ENCODE peak calls at places on chromosome 3, in eight cellular contexts. J is fibroblast of lung, F is SK-N-SH, Q is mesenchymal stem cell, V is adipocyte, K is HepG2, C is mesendoderm, P is colonic mucosa. M is an unnamed sample.

GRCh38 chr3:198079771-198080520 is 119.9 kb downstream of the LMLN start:
- DNase-seq in C (peak), Q (peak), F (no peak), V (peak), P (peak), K (no peak), J (peak), M (peak)

GRCh38 chr3:99351097-99351496 is 287.3 kb upstream of the COL8A1 start:
- DNase-seq in J (no peak), V (peak), F (no peak), K (no peak), P (no peak), C (no peak), Q (no peak), M (no peak)

GRCh38 chr3:76585794-76586392 is 454.0 kb upstream of the ROBO2 start:
- DNase-seq in V (peak), J (peak), Q (peak), K (peak), C (peak), F (peak), P (no peak), M (peak)

GRCh38 chr3:126655887-126656286 is 963 bp upstream of the TXNRD3 start:
- DNase-seq in K (no peak), P (no peak), F (no peak), C (no peak), V (no peak), Q (no peak), J (no peak), M (no peak)

GRCh38 chr3:113218679-113219040 is 7.3 kb downstream of the BOC start:
- DNase-seq in Q (no peak), C (no peak), F (no peak), V (no peak), J (no peak), K (no peak), P (no peak), M (no peak)

GRCh38 chr3:160941885-160942494 is 163.2 kb downstream of the B3GALNT1 start:
- DNase-seq in C (peak), K (peak), V (peak), Q (peak), F (peak), P (peak), J (peak), M (peak)

GRCh38 chr3:32175607-32176197 is 62.8 kb upstream of the CMTM8 start:
- DNase-seq in V (peak), C (peak), F (peak), J (peak), K (peak), Q (peak), P (peak), M (peak)

GRCh38 chr3:122111974-122112373 is 56.8 kb downstream of the CD86 start:
- DNase-seq in Q (no peak), C (no peak), V (no peak), P (no peak), J (no peak), K (no peak), F (no peak), M (no peak)

GRCh38 chr3:151428386-151428785 is 32.5 kb downstream of the IGSF10 start:
- DNase-seq in V (no peak), Q (no peak), C (no peak), P (no peak), K (no peak), F (no peak), J (no peak), M (no peak)

GRCh38 chr3:136818191-136818850 is 605 bp upstream of the SLC35G2 start:
- DNase-seq in K (peak), C (peak), P (no peak), J (peak), F (peak), V (peak), Q (peak), M (peak)

GRCh38 chr3:60081381-60082095 is 1031.7 kb upstream of the CFAP20DC start:
- DNase-seq in C (no peak), V (no peak), K (no peak), P (no peak), F (no peak), J (no peak), Q (no peak), M (no peak)

GRCh38 chr3:62051506-62051905 is 321.8 kb downstream of the FEZF2 start:
- DNase-seq in V (peak), P (peak), J (peak), K (peak), C (peak), F (peak), Q (no peak), M (peak)

GRCh38 chr3:158565076-158565475 is 5.9 kb upstream of the MLF1 start:
- DNase-seq in C (no peak), Q (no peak), J (no peak), F (no peak), V (no peak), K (no peak), P (no peak), M (no peak)
- H3K9ac ChIP-seq in C (no peak), Q (no peak), J (no peak), F (no peak), V (no peak), K (no peak), P (no peak), M (no peak)

DNA sequence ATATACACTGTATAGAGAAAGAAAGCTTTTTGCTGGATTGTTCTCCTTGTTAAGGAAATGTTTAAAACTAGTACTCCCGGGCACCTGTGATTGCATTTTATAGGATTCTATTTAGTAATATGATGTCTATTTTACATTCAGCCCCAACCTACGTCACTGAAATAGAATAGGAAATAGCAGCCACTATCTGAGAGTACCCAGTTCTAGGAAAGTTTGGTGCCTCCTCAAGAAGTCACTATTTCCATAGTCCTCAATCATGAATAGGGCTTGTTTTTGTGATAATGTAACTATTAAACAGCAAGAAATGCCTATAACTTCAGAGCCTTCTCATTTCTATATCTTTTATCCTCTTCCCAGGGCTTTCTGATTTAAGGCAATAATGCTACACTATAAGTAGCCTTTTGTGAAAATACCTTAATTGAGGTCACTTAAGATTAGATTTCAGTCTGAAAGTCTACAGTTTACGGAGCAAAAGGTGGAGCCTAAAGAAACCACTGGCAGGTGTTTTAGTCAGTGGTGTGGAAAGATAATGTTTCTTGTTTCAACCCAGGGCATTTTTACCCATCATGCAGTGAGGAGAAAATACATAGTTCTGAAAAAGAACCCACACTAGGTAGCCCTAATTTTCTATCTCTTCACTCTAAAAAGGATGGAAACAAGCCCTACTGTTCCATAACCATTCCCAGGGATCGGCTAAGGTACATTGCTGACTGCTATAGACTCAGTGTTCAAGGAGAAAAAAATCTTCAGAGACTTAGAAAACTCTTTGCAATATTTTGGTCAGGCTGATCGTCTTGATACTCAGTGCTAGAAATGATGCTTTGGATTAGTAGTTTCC is 38.7 kb downstream of the TIGIT start:
- DNase-seq in F (no peak), J (no peak), C (no peak), P (no peak), K (no peak), Q (no peak), V (no peak), M (no peak)
- H3K9ac ChIP-seq in F (no peak), J (no peak), C (no peak), P (no peak), K (no peak), Q (no peak), V (no peak), M (no peak)

GRCh38 chr3:177284383-177284881 is 87.2 kb upstream of the TBL1XR1 start:
- DNase-seq in F (no peak), K (peak), C (peak), V (peak), P (peak), J (peak), Q (peak), M (peak)
- H3K9ac ChIP-seq in F (no peak), K (peak), C (no peak), V (no peak), P (no peak), J (no peak), Q (no peak), M (no peak)

GRCh38 chr3:14412831-14413380 is 10.5 kb downstream of the SLC6A6 start:
- DNase-seq in J (no peak), Q (peak), C (peak), P (no peak), K (no peak), V (no peak), F (peak), M (peak)

GRCh38 chr3:14410501-14411165 is 8.2 kb downstream of the SLC6A6 start:
- DNase-seq in K (peak), F (no peak), P (no peak), V (peak), J (peak), Q (peak), C (peak), M (no peak)

GRCh38 chr3:14413381-14414071 is 11.1 kb downstream of the SLC6A6 start:
- DNase-seq in Q (peak), C (peak), K (no peak), J (peak), P (no peak), F (no peak), V (peak), M (no peak)

GRCh38 chr3:14411166-14411526 is 8.7 kb downstream of the SLC6A6 start:
- DNase-seq in J (no peak), V (no peak), F (no peak), Q (no peak), P (no peak), K (no peak), C (no peak), M (no peak)

GRCh38 chr3:14411988-14412387 is 9.6 kb downstream of the SLC6A6 start:
- DNase-seq in P (no peak), C (peak), K (no peak), V (no peak), F (no peak), Q (peak), J (no peak), M (peak)
- H3K9ac ChIP-seq in P (no peak), C (no peak), K (no peak), V (no peak), F (no peak), Q (no peak), J (no peak), M (no peak)

GRCh38 chr3:102038477-102039142 is 189.3 kb downstream of the NFKBIZ start:
- DNase-seq in C (no peak), J (no peak), F (no peak), Q (peak), P (no peak), K (no peak), V (peak), M (no peak)
- H3K9ac ChIP-seq in C (no peak), J (no peak), F (no peak), Q (no peak), P (no peak), K (no peak), V (no peak), M (no peak)

GRCh38 chr3:192881159-192881786 is 36.4 kb downstream of the MB21D2 start:
- DNase-seq in F (no peak), Q (no peak), C (no peak), V (no peak), J (no peak), P (no peak), K (no peak), M (no peak)

GRCh38 chr3:192875971-192876565 is 41.6 kb downstream of the MB21D2 start:
- DNase-seq in J (no peak), F (no peak), K (peak), Q (peak), C (no peak), V (peak), P (no peak), M (no peak)

GRCh38 chr3:192883512-192883911 is 34.1 kb downstream of the MB21D2 start:
- DNase-seq in J (no peak), F (no peak), C (peak), V (no peak), K (peak), P (no peak), Q (no peak), M (no peak)

GRCh38 chr3:192878374-192878773 is 39.3 kb downstream of the MB21D2 start:
- DNase-seq in P (no peak), V (no peak), K (no peak), F (no peak), Q (no peak), J (no peak), C (no peak), M (no peak)

GRCh38 chr3:192879346-192880031 is 38.2 kb downstream of the MB21D2 start:
- DNase-seq in P (no peak), C (peak), K (peak), F (peak), J (peak), V (peak), Q (peak), M (peak)
- H3K9ac ChIP-seq in P (no peak), C (peak), K (peak), F (no peak), J (no peak), V (no peak), Q (no peak), M (no peak)

M was measured in neural progenitor cell.